ENCODE peak calls at places on chromosomes 1 and 21, in five cellular contexts. I is bronchial epithelial cell, N is mesothelial cell of epicardium, J is AG09309, U is endothelial cell. M is an unnamed sample.

GRCh38 chr1:220878223-220879081 is 791 bp upstream of the HLX start:
- DNase-seq in N (no peak), I (no peak), U (no peak), J (no peak), M (no peak)

GRCh38 chr1:7441442-7441841 is 329.7 kb upstream of the VAMP3 start:
- DNase-seq in J (no peak), I (no peak), U (no peak), N (no peak), M (no peak)

GRCh38 chr1:228748431-228748830 is 13.2 kb downstream of the RHOU start:
- DNase-seq in U (no peak), N (no peak), I (no peak), J (no peak), M (no peak)

GRCh38 chr1:55209247-55209646 is 5.9 kb downstream of the USP24 start:
- DNase-seq in U (no peak), I (no peak), N (no peak), J (no peak), M (no peak)

GRCh38 chr1:6281511-6282402 is 20.9 kb upstream of the GPR153 start:
- DNase-seq in I (no peak), J (no peak), N (no peak), U (no peak), M (no peak)

GRCh38 chr1:21406659-21407058 is 33.3 kb upstream of the NBPF3 start:
- DNase-seq in I (no peak), N (no peak), U (no peak), J (no peak), M (no peak)

GRCh38 chr1:109454497-109455133 is 11.7 kb upstream of the SYPL2 start:
- DNase-seq in N (no peak), I (no peak), J (no peak), U (no peak), M (no peak)

GRCh38 chr1:234670936-234671628 is 61.1 kb upstream of the IRF2BP2 start:
- DNase-seq in U (no peak), J (no peak), I (peak; percentile 60), N (no peak), M (no peak)

GRCh38 chr1:61962631-61963030 is 220.4 kb downstream of the PATJ start:
- DNase-seq in U (no peak), N (no peak), I (no peak), J (no peak), M (no peak)

GRCh38 chr21:31158789-31159581 is 120.7 kb upstream of the KRTAP19-8 start:
- DNase-seq in I (no peak), J (no peak), N (no peak), U (no peak), M (no peak)

GRCh38 chr1:232501856-232502255 is 128.1 kb downstream of the SIPA1L2 start:
- DNase-seq in J (no peak), U (no peak), I (no peak), N (no peak), M (no peak)

GRCh38 chr1:97907886-97908285 is 12.9 kb downstream of the DPYD start:
- DNase-seq in N (no peak), U (no peak), J (no peak), I (no peak), M (no peak)

GRCh38 chr1:9417695-9418094 is 121.6 kb upstream of the SLC25A33 start:
- DNase-seq in U (no peak), J (no peak), N (no peak), I (no peak), M (peak; percentile 17)

GRCh38 chr1:234631721-234632125 is 21.7 kb upstream of the IRF2BP2 start:
- DNase-seq in U (no peak), J (no peak), I (peak; percentile 93), N (no peak), M (no peak)

GRCh38 chr1:33072707-33073106 is 8.2 kb upstream of the AZIN2 start:
- DNase-seq in N (no peak), J (no peak), I (no peak), U (no peak), M (no peak)

GRCh38 chr1:17633654-17634053 is 94.2 kb downstream of the ARHGEF10L start:
- DNase-seq in N (no peak), J (no peak), U (no peak), I (peak; percentile 51), M (no peak)

GRCh38 chr1:50750021-50750619 is 209.9 kb downstream of the FAF1 start:
- DNase-seq in U (peak; percentile 22), J (no peak), N (no peak), I (peak; percentile 43), M (no peak)

GRCh38 chr1:2587071-2587859 is 688 bp downstream of the PRXL2B start:
- DNase-seq in I (no peak), N (no peak), U (peak; percentile 44), J (no peak), M (no peak)

GRCh38 chr1:68120136-68120791 is 69.8 kb upstream of the DIRAS3 start:
- DNase-seq in U (peak; percentile 74), J (peak; percentile 57), N (no peak), I (peak; percentile 73), M (no peak)

DNA sequence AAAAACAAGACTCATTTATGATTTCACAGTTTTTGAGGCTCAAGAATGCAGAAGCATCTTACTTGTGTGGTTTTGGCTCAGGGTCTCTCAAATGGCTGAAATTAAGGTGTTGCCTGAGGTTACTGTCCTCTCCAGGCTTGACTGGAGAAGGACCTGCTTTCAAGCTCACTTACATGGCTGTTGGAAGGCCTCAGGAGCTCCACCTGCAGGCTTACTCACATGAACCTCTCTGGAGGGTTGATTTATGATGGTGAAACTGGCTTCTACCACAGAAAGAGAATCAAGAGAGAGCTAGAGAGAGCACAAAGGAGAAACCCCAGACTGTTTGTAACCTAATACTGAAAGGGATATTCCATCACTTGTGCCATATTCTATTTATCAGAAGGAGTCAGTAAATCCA is 6.2 kb upstream of the KCNK2 start:
- DNase-seq in J (no peak), U (peak; percentile 49), I (peak; percentile 66), N (no peak), M (no peak)
- TF ChIP-seq CTCF in J (peak; percentile 40), U (no peak), I (peak; percentile 66), N (no peak), M (no peak)

GRCh38 chr21:27802816-27803475 is 836.1 kb upstream of the ADAMTS5 start:
- DNase-seq in N (no peak), U (peak; percentile 57), I (no peak), J (no peak), M (no peak)
- TF ChIP-seq CTCF in N (no peak), U (peak; percentile 67), I (peak; percentile 62), J (peak; percentile 68), M (no peak)

GRCh38 chr1:93448983-93449805 is 1.3 kb downstream of the FNBP1L start:
- DNase-seq in N (no peak), J (no peak), U (peak; percentile 28), I (peak; percentile 48), M (no peak)
- TF ChIP-seq CTCF in N (no peak), J (no peak), U (no peak), I (peak; percentile 44), M (no peak)

DNA sequence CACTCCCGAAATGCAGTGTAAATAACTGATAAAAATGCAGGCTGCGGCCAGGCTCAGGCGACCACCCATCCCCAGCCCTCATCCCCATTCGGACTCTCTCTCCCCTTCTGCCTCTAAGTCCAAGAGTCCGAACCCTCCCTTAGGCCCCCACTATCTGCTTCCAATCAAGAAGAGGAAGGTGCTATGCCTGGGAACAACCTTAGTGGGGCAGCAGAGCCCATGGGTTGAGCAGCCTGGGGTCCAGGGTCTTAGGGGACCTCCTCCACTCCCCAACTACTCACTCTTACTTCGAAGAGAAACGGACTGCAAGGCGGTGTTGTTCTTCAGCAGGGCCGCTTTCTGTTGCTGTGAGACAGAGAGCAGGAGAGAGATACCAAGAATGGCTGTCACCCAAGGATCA is 12.2 kb downstream of the ARHGEF2 start:
- DNase-seq in N (no peak), J (no peak), U (no peak), I (no peak), M (no peak)
- TF ChIP-seq CTCF in N (no peak), J (peak; percentile 15), U (no peak), I (no peak), M (no peak)

M was measured in CD4-positive, alpha-beta T cell.